ENCODE peak calls at places on chromosomes 5 and 9, in nine cellular contexts. S is ecto neural progenitor cell; V is AG09309; G is AG08395; I is stimulated activated naive CD8-positive, alpha-beta T cell treated with anti-CD3 and anti-CD28 coated beads, Interleukin-15, Interleukin-2, amounts not matched to agents 100 U/mL and 50 U/mL, for 24 hours; D is GM13977; M is NCI-H774; J is HFF-Myc; E is activated T-cell treated with anti-CD3 and anti-CD28 coated beads, Interleukin-2, amount 50 U/mL, for 72 hours. N is an unnamed sample.

GRCh38 chr5:176769911-176770310 is 40.4 kb upstream of the UNC5A start:
- DNase-seq in D (no peak), J (no peak), M (no peak), I (no peak), G (no peak), E (no peak), V (no peak), S (peak), N (no peak)

GRCh38 chr9:811101-811531 is 30.4 kb upstream of the DMRT1 start:
- DNase-seq in V (no peak), J (no peak), D (no peak), I (no peak), S (no peak), G (no peak), E (no peak), M (no peak), N (no peak)

GRCh38 chr5:178209334-178210072 is 5.2 kb downstream of the HNRNPAB start:
- DNase-seq in D (no peak), E (no peak), J (no peak), V (no peak), S (no peak), M (no peak), I (no peak), G (no peak), N (no peak)

GRCh38 chr5:108729306-108729645 is 18.4 kb upstream of the FER start:
- DNase-seq in G (no peak), J (no peak), D (no peak), I (no peak), M (no peak), S (no peak), E (no peak), V (no peak), N (no peak)

GRCh38 chr9:105205787-105206511 is 38.5 kb upstream of the SLC44A1 start:
- DNase-seq in S (no peak), E (no peak), M (no peak), V (peak), G (peak), I (no peak), D (no peak), J (no peak), N (no peak)

GRCh38 chr5:172114875-172115422 is 73.1 kb downstream of the STK10 start:
- DNase-seq in V (no peak), J (no peak), G (no peak), E (peak), S (no peak), D (peak), M (no peak), I (peak), N (peak)

GRCh38 chr9:124791106-124791505 is 14.2 kb downstream of the OLFML2A start:
- DNase-seq in J (no peak), M (no peak), E (no peak), V (no peak), I (no peak), S (no peak), D (no peak), G (no peak), N (no peak)

GRCh38 chr9:81601639-81602623 is 87.4 kb downstream of the TLE1 start:
- DNase-seq in M (no peak), I (no peak), S (no peak), G (no peak), V (no peak), E (no peak), J (no peak), D (no peak), N (no peak)

GRCh38 chr5:67160985-67161384 is 35.6 kb downstream of the CD180 start:
- DNase-seq in M (no peak), J (no peak), I (peak), D (no peak), S (no peak), V (peak), G (peak), E (peak), N (peak)

GRCh38 chr5:151063136-151063544 is 17.7 kb downstream of the TNIP1 start:
- DNase-seq in D (no peak), V (no peak), J (no peak), E (no peak), G (peak), S (no peak), I (no peak), M (no peak), N (no peak)

GRCh38 chr9:97703437-97704326 is 6.5 kb upstream of the XPA start:
- DNase-seq in S (no peak), G (peak), M (peak), D (no peak), I (peak), E (peak), V (peak), J (no peak), N (no peak)

GRCh38 chr5:54347221-54347865 is 37.0 kb upstream of the ARL15 start:
- DNase-seq in E (no peak), V (no peak), D (no peak), M (no peak), J (no peak), I (no peak), G (no peak), S (no peak), N (no peak)

GRCh38 chr5:82421119-82421518 is 143.0 kb upstream of the RPS23 start:
- DNase-seq in E (no peak), G (no peak), I (no peak), S (no peak), V (peak), J (no peak), D (no peak), M (no peak), N (no peak)

GRCh38 chr9:114822708-114823107 is 16.9 kb upstream of the TNFSF15 start:
- DNase-seq in S (no peak), G (no peak), E (no peak), D (no peak), J (no peak), M (no peak), V (no peak), I (no peak), N (no peak)

GRCh38 chr5:74418709-74419108 is 221.8 kb downstream of the ENC1 start:
- DNase-seq in M (no peak), G (no peak), J (no peak), V (no peak), D (no peak), E (no peak), I (no peak), S (no peak), N (no peak)

GRCh38 chr9:114499941-114500528 is 5.2 kb downstream of the WHRN start:
- DNase-seq in G (no peak), D (no peak), J (no peak), M (no peak), E (no peak), S (no peak), V (no peak), I (no peak), N (no peak)

GRCh38 chr9:116204252-116204882 is 50.8 kb downstream of the PAPPA start:
- DNase-seq in G (no peak), I (no peak), V (no peak), S (no peak), J (no peak), M (no peak), D (no peak), E (no peak), N (no peak)

GRCh38 chr9:13266172-13266571 is 13.3 kb downstream of the MPDZ start:
- DNase-seq in J (no peak), M (no peak), E (no peak), V (no peak), S (no peak), D (no peak), G (peak), I (no peak), N (no peak)

GRCh38 chr5:168209987-168210386 is 81.5 kb upstream of the WWC1 start:
- DNase-seq in E (no peak), J (no peak), M (no peak), I (no peak), S (no peak), D (no peak), V (no peak), G (peak), N (no peak)

GRCh38 chr5:173535976-173536639 is 80.3 kb downstream of the BOD1 start:
- DNase-seq in E (no peak), I (no peak), D (no peak), S (no peak), V (no peak), G (no peak), M (no peak), J (no peak), N (no peak)

GRCh38 chr9:18791074-18791473 is 241.9 kb downstream of the SAXO1 start:
- DNase-seq in D (no peak), S (peak), G (no peak), M (no peak), V (no peak), I (no peak), E (no peak), J (no peak), N (no peak)

GRCh38 chr5:153797484-153797883 is 241.2 kb downstream of the FAM114A2 start:
- DNase-seq in V (no peak), J (no peak), M (no peak), S (no peak), E (no peak), D (peak), G (no peak), I (no peak), N (no peak)

GRCh38 chr5:73222173-73222572 is 49.2 kb downstream of the TMEM174 start:
- DNase-seq in J (no peak), M (no peak), D (no peak), E (no peak), V (no peak), G (no peak), I (no peak), S (no peak), N (no peak)

GRCh38 chr5:83701886-83702285 is 18.8 kb downstream of the HAPLN1 start:
- DNase-seq in M (no peak), D (no peak), S (no peak), V (no peak), J (no peak), G (no peak), E (no peak), I (no peak), N (no peak)

GRCh38 chr5:96615223-96615622 is 47.0 kb upstream of the CAST start:
- DNase-seq in I (no peak), J (no peak), D (no peak), V (no peak), S (no peak), G (no peak), M (no peak), E (no peak), N (no peak)

GRCh38 chr5:145856285-145856818 is 16.5 kb downstream of the GRXCR2 start:
- DNase-seq in E (peak), I (peak), G (peak), J (no peak), M (no peak), D (no peak), V (no peak), S (peak), N (no peak)

GRCh38 chr5:139389701-139390638 is at the start of gene MZB1:
- DNase-seq in V (no peak), D (peak), E (peak), J (no peak), I (peak), S (no peak), M (no peak), G (no peak), N (peak)

GRCh38 chr9:76684213-76684612 is 80.0 kb upstream of the PCA3 start:
- DNase-seq in M (no peak), E (no peak), V (no peak), I (no peak), D (no peak), S (no peak), J (no peak), G (no peak), N (no peak)

GRCh38 chr9:90508940-90509339 is 133.7 kb downstream of the DIRAS2 start:
- DNase-seq in M (no peak), J (no peak), V (no peak), D (no peak), I (no peak), G (peak), E (no peak), S (no peak), N (no peak)

GRCh38 chr5:124262443-124262842 is 484.0 kb downstream of the ZNF608 start:
- DNase-seq in V (no peak), I (no peak), E (no peak), G (no peak), M (no peak), D (no peak), J (no peak), S (no peak), N (no peak)

GRCh38 chr9:16701347-16701746 is 169.1 kb downstream of the BNC2 start:
- DNase-seq in M (no peak), D (no peak), S (no peak), E (no peak), J (no peak), V (no peak), I (no peak), G (no peak), N (no peak)

GRCh38 chr9:304519-305185 is 90.0 kb downstream of the DOCK8 start:
- DNase-seq in D (no peak), S (no peak), M (no peak), E (peak), J (no peak), G (no peak), I (no peak), V (no peak), N (no peak)